ENCODE peak calls at places on chromosome 4, in five cellular contexts. D is suprapubic skin, S is PC-3, M is lung, U is GM23248. K is an unnamed sample. For H3K4me1, the result is how much of the 10 kb centered on the place peaks cover.

GRCh38 chr4:164252286-164252685 is 501.6 kb upstream of the SMIM31 start:
- DNase-seq in D (no peak), S (no peak), M (no peak), U (peak), K (no peak)

GRCh38 chr4:174592985-174593335 is 70.7 kb upstream of the HPGD start:
- DNase-seq in D (no peak), S (peak), M (no peak), U (peak), K (no peak)

GRCh38 chr4:3283916-3284315 is 8.9 kb upstream of the RGS12 start:
- DNase-seq in D (peak), S (peak), M (no peak), U (no peak), K (no peak)

GRCh38 chr4:152166567-152166966 is 369.3 kb downstream of the FBXW7 start:
- DNase-seq in D (no peak), S (no peak), M (no peak), U (peak), K (no peak)

GRCh38 chr4:5592272-5592671 is 116.1 kb downstream of the EVC2 start:
- DNase-seq in D (no peak), S (no peak), M (no peak), U (no peak), K (no peak)

GRCh38 chr4:25786497-25787065 is 76.2 kb downstream of the SEL1L3 start:
- DNase-seq in D (no peak), S (no peak), M (no peak), U (no peak), K (no peak)

GRCh38 chr4:38150766-38151165 is 190.6 kb downstream of the PTTG2 start:
- DNase-seq in D (no peak), S (no peak), M (no peak), U (peak), K (no peak)

GRCh38 chr4:20185103-20185502 is 66.6 kb upstream of the SLIT2 start:
- DNase-seq in D (no peak), S (no peak), M (no peak), U (no peak), K (no peak)

GRCh38 chr4:184417802-184418511 is 56.4 kb downstream of the IRF2 start:
- DNase-seq in D (no peak), S (peak), M (no peak), U (peak), K (no peak)

GRCh38 chr4:24112466-24112865 is 222.6 kb upstream of the PPARGC1A start:
- DNase-seq in D (no peak), S (no peak), M (no peak), U (peak), K (no peak)

GRCh38 chr4:65893957-65894755 is 223.9 kb upstream of the EPHA5 start:
- DNase-seq in D (no peak), S (peak), M (no peak), U (peak), K (no peak)

GRCh38 chr4:159009521-159009920 is 93.4 kb upstream of the RAPGEF2 start:
- DNase-seq in D (no peak), S (no peak), M (no peak), U (no peak), K (no peak)

GRCh38 chr4:159006202-159006601 is 96.7 kb upstream of the RAPGEF2 start:
- DNase-seq in D (no peak), S (peak), M (no peak), U (peak), K (no peak)

GRCh38 chr4:159010100-159010499 is 92.8 kb upstream of the RAPGEF2 start:
- DNase-seq in D (no peak), S (no peak), M (no peak), U (no peak), K (no peak)

GRCh38 chr4:159010563-159011260 is 92.2 kb upstream of the RAPGEF2 start:
- DNase-seq in D (no peak), S (peak), M (peak), U (peak), K (no peak)

GRCh38 chr4:159008671-159009070 is 94.2 kb upstream of the RAPGEF2 start:
- DNase-seq in D (no peak), S (no peak), M (no peak), U (no peak), K (no peak)
- H3K27ac ChIP-seq in D (no peak), S (no peak), M (no peak), U (no peak), K (no peak)

GRCh38 chr4:1022739-1023066 is 11.3 kb downstream of the FGFRL1 start:
- DNase-seq in D (no peak), S (no peak), M (no peak), U (no peak), K (no peak)
- H3K4me1 ChIP-seq in D (under half), S (under half), M (under half), U (under half), K (under half)

GRCh38 chr4:143585548-143585947 is 72.0 kb downstream of the SMARCA5 start:
- DNase-seq in D (no peak), S (no peak), M (no peak), U (peak), K (no peak)
- H3K27ac ChIP-seq in D (no peak), S (no peak), M (no peak), U (peak), K (no peak)

DNA sequence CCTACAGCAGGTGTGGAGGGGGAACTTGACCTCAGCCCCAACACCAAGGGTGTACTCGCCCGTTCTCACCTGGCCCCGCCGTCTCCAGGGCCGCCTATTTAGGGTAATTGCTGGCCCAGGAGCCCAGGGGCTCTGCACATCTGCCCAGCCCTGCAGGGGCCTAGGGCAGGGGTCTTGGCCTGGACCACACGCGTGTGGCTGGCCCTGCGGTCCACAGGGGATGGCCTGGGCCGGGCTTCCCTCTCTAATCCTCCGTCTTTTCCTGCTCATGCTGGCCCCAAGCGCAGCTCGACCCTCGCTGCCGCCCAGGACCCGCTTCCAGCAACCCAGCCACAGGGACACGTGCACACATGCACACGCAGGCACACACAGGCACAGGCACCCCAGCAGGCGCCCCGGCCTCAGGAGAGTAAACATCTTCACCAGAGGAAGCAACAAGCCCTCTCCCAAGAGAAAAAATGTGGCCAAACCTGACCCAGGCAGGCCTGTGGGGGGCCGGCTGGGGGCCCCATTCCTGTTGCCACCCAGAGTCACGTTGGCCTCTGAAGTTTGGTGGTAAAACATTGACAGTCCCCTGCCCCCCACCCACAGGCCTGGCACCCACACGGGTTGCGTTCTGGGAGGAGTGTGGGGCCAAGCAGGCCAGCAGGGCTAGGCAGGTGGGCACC is 24.6 kb upstream of the FGFR3 start:
- DNase-seq in D (no peak), S (no peak), M (peak), U (no peak), K (no peak)
- H3K4me1 ChIP-seq in D (half or more), S (under half), M (under half), U (under half), K (under half)

GRCh38 chr4:99947190-99947578 is 766 bp upstream of the DNAJB14 start:
- DNase-seq in D (no peak), S (no peak), M (no peak), U (peak), K (no peak)

GRCh38 chr4:99950913-99951254 is 809 bp upstream of the H2AZ1 start:
- DNase-seq in D (no peak), S (no peak), M (no peak), U (no peak), K (no peak)

GRCh38 chr4:99947608-99948007 is 1.2 kb upstream of the DNAJB14 start:
- DNase-seq in D (no peak), S (no peak), M (no peak), U (peak), K (no peak)

GRCh38 chr4:99949999-99950912 is at the start of gene H2AZ1:
- DNase-seq in D (peak), S (peak), M (peak), U (peak), K (peak)

GRCh38 chr4:99949034-99949998 is 759 bp downstream of the H2AZ1 start:
- DNase-seq in D (peak), S (peak), M (peak), U (peak), K (peak)
- H3K27ac ChIP-seq in D (peak), S (peak), M (peak), U (peak), K (peak)

GRCh38 chr4:51855270-51855669 is 12.3 kb downstream of the DCUN1D4 start:
- DNase-seq in D (no peak), S (no peak), M (no peak), U (no peak), K (no peak)
- H3K4me1 ChIP-seq in D (under half), S (under half), M (under half), U (under half), K (under half)

GRCh38 chr4:185892165-185892564 is 80.2 kb upstream of the SORBS2 start:
- DNase-seq in D (no peak), S (no peak), M (no peak), U (no peak), K (no peak)

GRCh38 chr4:185889566-185889965 is 77.6 kb upstream of the SORBS2 start:
- DNase-seq in D (no peak), S (no peak), M (no peak), U (no peak), K (no peak)

GRCh38 chr4:185887125-185887524 is 75.1 kb upstream of the SORBS2 start:
- DNase-seq in D (no peak), S (no peak), M (no peak), U (no peak), K (no peak)

GRCh38 chr4:185888676-185889075 is 76.7 kb upstream of the SORBS2 start:
- DNase-seq in D (no peak), S (no peak), M (no peak), U (no peak), K (no peak)

DNA sequence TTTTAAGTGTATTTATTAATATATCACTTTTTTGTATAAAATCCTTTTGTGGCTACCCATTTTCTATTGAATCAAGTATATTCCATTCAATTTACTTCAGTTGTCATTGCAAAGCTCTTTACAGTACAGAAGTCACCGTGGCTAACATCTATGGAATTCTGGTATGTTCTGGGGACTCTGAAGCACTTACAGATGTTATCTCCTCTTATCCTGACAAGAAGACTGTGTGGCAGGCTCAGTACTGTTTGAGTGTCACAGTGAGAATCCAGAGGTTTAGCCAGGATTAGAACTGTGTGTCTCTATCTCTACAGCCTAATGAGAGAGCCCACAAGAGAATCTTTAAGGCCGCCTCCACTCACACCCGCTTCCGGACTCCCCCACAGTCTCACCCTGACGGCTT is 78.2 kb upstream of the SORBS2 start:
- DNase-seq in D (no peak), S (no peak), M (no peak), U (no peak), K (no peak)
- H3K27ac ChIP-seq in D (no peak), S (no peak), M (no peak), U (no peak), K (no peak)